ENCODE peak calls at places on chromosomes 6 and 20, in eight cellular contexts. E is fibroblast of the aortic adventitia; H is CD8-positive, alpha-beta memory T cell; C is HAP-1; R is cardiac muscle cell; G is stimulated activated CD4-positive, alpha-beta T cell treated with anti-CD3 and anti-CD28 coated beads, Interleukin-12 subunit alpha, Interleukin-12 subunit beta, amount 100 ng/mL, for 24 hours; B is CD14-positive monocyte; N is choroid plexus epithelial cell. T is an unnamed sample.

GRCh38 chr6:43076093-43076927 is at the start of gene PTK7:
- DNase-seq in R (peak), E (peak), H (no peak), N (peak), C (peak), G (peak), B (no peak), T (peak)

GRCh38 chr6:34726055-34726454 is 29.5 kb upstream of the ILRUN start:
- DNase-seq in N (no peak), H (no peak), G (no peak), E (no peak), R (no peak), C (no peak), B (no peak), T (no peak)

GRCh38 chr6:107957909-107958688 is at the start of gene SEC63:
- DNase-seq in N (peak), R (peak), G (peak), C (peak), B (peak), H (peak), E (peak), T (peak)

GRCh38 chr20:14142964-14143627 is 147.8 kb downstream of the MACROD2 start:
- DNase-seq in R (no peak), G (no peak), B (no peak), C (no peak), N (peak), H (no peak), E (peak), T (peak)

GRCh38 chr6:92826633-92827032 is 592.7 kb downstream of the EPHA7 start:
- DNase-seq in B (no peak), H (no peak), C (peak), N (no peak), E (no peak), R (no peak), G (no peak), T (no peak)

GRCh38 chr6:160667854-160668481 is 3.9 kb upstream of the LPA start:
- DNase-seq in R (peak), E (no peak), C (peak), H (no peak), B (no peak), G (peak), N (peak), T (no peak)

GRCh38 chr6:45326698-45327417 is 1.3 kb upstream of the RUNX2 start:
- DNase-seq in C (peak), R (peak), N (no peak), B (no peak), H (no peak), G (no peak), E (no peak), T (no peak)

GRCh38 chr20:2042400-2042799 is 48.5 kb upstream of the PDYN start:
- DNase-seq in H (no peak), C (no peak), R (no peak), G (no peak), B (no peak), E (peak), N (peak), T (no peak)

GRCh38 chr20:34990661-34991214 is 35.1 kb downstream of the MYH7B start:
- DNase-seq in N (no peak), H (no peak), E (no peak), B (no peak), G (no peak), R (no peak), C (no peak), T (no peak)

GRCh38 chr6:45116714-45117410 is 211.3 kb upstream of the RUNX2 start:
- DNase-seq in E (peak), N (peak), R (no peak), G (no peak), H (no peak), B (no peak), C (no peak), T (no peak)

GRCh38 chr6:29011276-29011734 is 6.2 kb upstream of the ZNF311 start:
- DNase-seq in G (peak), N (peak), B (no peak), C (peak), R (peak), H (peak), E (peak), T (peak)

GRCh38 chr6:123849406-123849805 is 45.7 kb downstream of the NKAIN2 start:
- DNase-seq in G (no peak), N (no peak), E (no peak), C (no peak), B (no peak), H (no peak), R (no peak), T (no peak)

GRCh38 chr6:44104661-44105060 is 22.6 kb downstream of the MRPL14 start:
- DNase-seq in N (peak), G (no peak), R (no peak), B (no peak), C (no peak), E (no peak), H (no peak), T (no peak)

GRCh38 chr6:11492444-11493300 is 44.9 kb upstream of the TMEM170B start:
- DNase-seq in E (no peak), N (peak), C (no peak), H (no peak), R (no peak), B (no peak), G (no peak), T (no peak)

GRCh38 chr6:39366875-39367618 is 44.5 kb upstream of the KCNK16 start:
- DNase-seq in E (no peak), C (no peak), N (peak), R (no peak), B (no peak), G (no peak), H (no peak), T (peak)

GRCh38 chr6:147000545-147001488 is 203.4 kb upstream of the STXBP5 start:
- DNase-seq in N (peak), C (no peak), G (no peak), H (no peak), B (no peak), R (no peak), E (peak), T (no peak)

GRCh38 chr6:56962451-56962850 is 7.5 kb downstream of the BEND6 start:
- DNase-seq in N (no peak), G (no peak), C (no peak), R (no peak), E (no peak), B (no peak), H (no peak), T (no peak)

GRCh38 chr20:32707691-32708581 is 34.2 kb upstream of the C20orf203 start:
- DNase-seq in E (no peak), R (no peak), H (no peak), N (peak), B (no peak), G (no peak), C (peak), T (no peak)

GRCh38 chr20:42083280-42083679 is 465.1 kb upstream of the CHD6 start:
- DNase-seq in B (no peak), N (no peak), C (no peak), G (no peak), R (no peak), H (no peak), E (no peak), T (no peak)

T was measured in SK-N-DZ.